ENCODE peak calls at places on chromosomes 13 and 19, in seven cellular contexts. T, K, N, F, Z, G and O are unnamed samples.

GRCh38 chr19:56170261-56170660 is 5.5 kb upstream of the GALP start:
- DNase-seq in N (no peak), T (peak; percentile 28), F (peak; percentile 43), G (no peak), Z (no peak), K (no peak), O (peak; percentile 23)

GRCh38 chr19:6610934-6611370 is 20.0 kb upstream of the CD70 start:
- DNase-seq in K (no peak), F (peak; percentile 49), N (no peak), T (peak; percentile 24), Z (no peak), G (no peak), O (no peak)

GRCh38 chr19:54009440-54009839 is 18.0 kb downstream of the CACNG6 start:
- DNase-seq in G (no peak), Z (no peak), T (no peak), K (no peak), N (no peak), F (no peak), O (peak; percentile 49)

GRCh38 chr13:71714802-71715375 is 152.1 kb downstream of the DACH1 start:
- DNase-seq in G (no peak), Z (no peak), T (no peak), N (no peak), K (no peak), F (no peak), O (no peak)

GRCh38 chr13:53068841-53069520 is 40.4 kb downstream of the OLFM4 start:
- DNase-seq in G (no peak), Z (peak; percentile 21), T (no peak), K (no peak), F (no peak), N (no peak), O (no peak)

GRCh38 chr19:18117364-18117691 is 19.8 kb downstream of the MAST3 start:
- DNase-seq in Z (no peak), N (no peak), G (no peak), K (no peak), T (no peak), F (no peak), O (no peak)

GRCh38 chr19:18782559-18783225 is 8.4 kb downstream of the COMP start:
- DNase-seq in Z (no peak), F (no peak), N (no peak), G (no peak), T (no peak), K (no peak), O (no peak)

GRCh38 chr13:47087841-47088240 is 191.0 kb upstream of the HTR2A start:
- DNase-seq in T (peak; percentile 76), G (no peak), K (no peak), N (no peak), F (peak; percentile 81), Z (no peak), O (no peak)

GRCh38 chr13:28716511-28716910 is 2.3 kb downstream of the SLC46A3 start:
- DNase-seq in G (no peak), K (no peak), Z (peak; percentile 97), T (peak; percentile 88), F (peak; percentile 83), N (no peak), O (no peak)

GRCh38 chr19:57362997-57363705 is at the start of the genes TRAPPC2B and ZNF547:
- DNase-seq in F (peak; percentile 100), K (peak; percentile 100), N (peak; percentile 99), T (peak; percentile 100), Z (peak; percentile 100), G (peak; percentile 99), O (peak; percentile 100)

GRCh38 chr13:20973886-20974285 is 71.3 kb upstream of the XPO4 start:
- DNase-seq in F (no peak), K (no peak), T (no peak), N (no peak), G (no peak), Z (no peak), O (peak; percentile 75)

GRCh38 chr13:47890146-47890814 is 110.8 kb downstream of the SUCLA2 start:
- DNase-seq in F (no peak), Z (no peak), N (no peak), K (no peak), G (no peak), T (no peak), O (no peak)

GRCh38 chr19:31316201-31316951 is 32.9 kb downstream of the TSHZ3 start:
- DNase-seq in Z (peak; percentile 66), K (no peak), G (peak; percentile 32), T (peak; percentile 91), N (no peak), F (peak; percentile 61), O (peak; percentile 35)

GRCh38 chr13:109275848-109276247 is 510.5 kb downstream of the IRS2 start:
- DNase-seq in F (no peak), N (no peak), K (peak; percentile 51), Z (peak; percentile 61), G (no peak), T (peak; percentile 47), O (no peak)

GRCh38 chr13:71661921-71662320 is 205.1 kb downstream of the DACH1 start:
- DNase-seq in F (peak; percentile 41), N (no peak), K (no peak), G (no peak), T (no peak), Z (no peak), O (no peak)

GRCh38 chr13:107376393-107377085 is 808.6 kb upstream of the ARGLU1 start:
- DNase-seq in T (no peak), F (peak; percentile 18), N (no peak), Z (no peak), G (no peak), K (no peak), O (no peak)

GRCh38 chr13:24307211-24308067 is 1.9 kb upstream of the C1QTNF9 start:
- DNase-seq in T (no peak), G (no peak), Z (peak; percentile 8), K (peak; percentile 36), F (no peak), N (no peak), O (no peak)

DNA sequence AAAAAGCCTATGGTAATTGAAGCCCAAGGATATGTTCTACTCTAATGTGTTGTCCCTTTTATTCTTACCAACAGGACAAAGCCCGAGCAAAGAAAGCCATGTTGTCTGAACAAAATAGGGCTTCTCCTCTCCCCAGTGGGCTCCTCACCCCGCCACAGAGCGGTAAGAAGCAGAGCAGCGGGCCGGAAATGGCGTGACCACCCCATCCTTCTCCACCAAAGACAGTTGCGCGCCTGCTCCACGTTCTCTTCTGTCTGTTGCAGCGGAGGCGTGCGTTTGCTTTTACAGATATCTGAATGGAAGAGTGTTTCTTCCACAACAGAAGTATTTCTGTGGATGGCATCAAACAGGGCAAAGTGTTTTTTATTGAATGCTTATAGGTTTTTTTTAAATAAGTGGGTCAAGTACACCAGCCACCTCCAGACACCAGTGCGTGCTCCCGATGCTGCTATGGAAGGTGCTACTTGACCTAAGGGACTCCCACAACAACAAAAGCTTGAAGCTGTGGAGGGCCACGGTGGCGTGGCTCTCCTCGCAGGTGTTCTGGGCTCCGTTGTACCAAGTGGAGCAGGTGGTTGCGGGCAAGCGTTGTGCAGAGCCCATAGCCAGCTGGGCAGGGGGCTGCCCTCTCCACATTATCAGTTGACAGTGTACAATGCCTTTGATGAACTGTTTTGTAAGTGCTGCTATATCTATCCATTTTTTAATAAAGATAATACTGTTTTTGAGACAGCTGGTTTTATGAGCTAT is 12.0 kb downstream of the CCNE1 start:
- DNase-seq in F (no peak), N (no peak), K (no peak), Z (no peak), T (no peak), G (no peak), O (no peak)
- H3K18ac ChIP-seq in F (no peak overlapping the region), N (no peak overlapping the region), K (no peak overlapping the region), Z (no peak overlapping the region), T (no peak overlapping the region), G (no peak overlapping the region), O (no peak overlapping the region)

GRCh38 chr13:105502193-105502592 is 1033.3 kb downstream of the EFNB2 start:
- DNase-seq in F (no peak), G (peak; percentile 6), T (no peak), Z (peak; percentile 72), K (no peak), N (no peak), O (no peak)
- H3K18ac ChIP-seq in F (no peak overlapping the region), G (no peak overlapping the region), T (no peak overlapping the region), Z (no peak overlapping the region), K (no peak overlapping the region), N (no peak overlapping the region), O (no peak overlapping the region)

DNA sequence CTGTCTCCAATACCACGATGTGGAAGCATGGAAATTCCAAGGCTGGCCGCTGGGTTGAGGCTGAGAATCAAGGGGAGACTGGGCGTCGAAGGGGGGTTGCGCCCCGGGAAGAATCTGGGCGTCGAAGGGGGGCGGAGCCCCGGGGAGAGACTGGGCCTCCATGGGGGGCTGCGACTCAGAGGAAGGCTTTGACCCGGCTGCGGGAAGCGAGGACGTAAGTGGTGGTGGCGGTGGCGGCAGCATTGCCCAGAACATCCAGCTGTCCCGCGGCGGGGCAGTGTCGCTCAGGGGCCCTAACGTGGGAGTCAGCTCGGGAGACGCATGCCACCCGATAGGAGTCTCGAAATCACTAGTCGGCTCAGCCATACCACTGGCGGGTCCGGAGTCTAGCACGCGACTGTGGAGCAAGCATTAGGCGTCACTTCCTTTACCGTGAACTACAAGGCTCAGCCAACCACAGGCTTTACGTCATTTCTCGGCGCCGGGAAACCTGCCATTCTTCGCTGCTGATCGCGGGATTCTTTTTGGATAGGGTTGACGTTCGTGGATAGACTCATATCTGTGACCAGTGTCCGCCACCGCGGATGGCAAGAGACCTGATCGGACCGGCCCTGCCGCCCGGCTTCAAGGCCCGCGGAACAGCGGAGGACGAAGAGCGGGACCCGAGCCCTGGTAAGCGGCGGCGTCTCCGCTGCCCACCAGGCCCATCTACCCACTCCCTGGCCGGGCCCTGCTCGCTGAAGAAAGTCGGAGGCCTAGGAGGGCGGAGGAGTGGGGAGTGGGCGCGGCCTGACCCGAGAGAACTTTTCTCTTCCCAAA is at the start of the genes GPALPP1 and NUFIP1:
- DNase-seq in G (peak; percentile 91), N (peak; percentile 63), T (peak; percentile 98), K (peak; percentile 92), F (peak; percentile 95), Z (peak; percentile 98), O (peak; percentile 98)
- H3K18ac ChIP-seq in G (peak within 1 kb of the TSS; percentile 74), N (peak within 1 kb of the TSS; percentile 78), T (no peak within 1 kb of the TSS), K (peak within 1 kb of the TSS; percentile 76), F (peak within 1 kb of the TSS; percentile 35), Z (no peak within 1 kb of the TSS), O (peak within 1 kb of the TSS; percentile 95)

GRCh38 chr19:55158848-55159793 is 1.6 kb upstream of the TNNI3 start:
- DNase-seq in K (peak; percentile 73), Z (peak; percentile 75), F (no peak), T (no peak), G (no peak), N (no peak), O (no peak)

GRCh38 chr19:55161571-55162322 is 4.2 kb upstream of the TNNI3 start:
- DNase-seq in F (no peak), T (no peak), Z (no peak), K (no peak), N (no peak), G (no peak), O (no peak)

GRCh38 chr19:55160128-55160985 is 2.8 kb upstream of the TNNI3 start:
- DNase-seq in T (peak; percentile 80), G (peak; percentile 87), F (peak; percentile 67), N (peak; percentile 96), Z (peak; percentile 97), K (peak; percentile 99), O (peak; percentile 87)

GRCh38 chr19:55158423-55158822 is 891 bp upstream of the TNNI3 start:
- DNase-seq in Z (no peak), K (no peak), G (no peak), N (no peak), T (no peak), F (no peak), O (no peak)

DNA sequence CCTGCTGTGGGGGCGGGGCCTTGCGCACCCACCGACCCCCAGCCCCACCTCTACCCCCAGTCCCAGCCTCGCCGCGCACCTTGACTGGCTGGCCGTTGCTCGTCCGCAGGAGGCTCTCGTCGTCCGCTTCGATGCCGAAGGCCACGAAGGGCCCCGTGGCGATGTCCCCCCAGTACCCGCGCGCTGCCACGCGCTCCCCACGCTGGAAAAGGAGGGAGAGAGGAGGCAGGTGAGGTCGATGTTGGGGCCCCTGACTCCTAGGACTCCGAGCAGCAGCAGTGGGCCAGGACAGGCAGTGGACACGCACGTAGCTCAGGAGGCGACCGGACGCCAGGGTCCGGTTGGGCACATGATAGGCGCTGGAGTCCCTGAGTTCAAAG is 3.4 kb upstream of the TNNI3 start:
- DNase-seq in K (no peak), G (no peak), N (no peak), Z (no peak), F (no peak), T (no peak), O (no peak)
- H3K18ac ChIP-seq in K (no peak overlapping the region), G (peak overlapping the region; percentile 93), N (peak overlapping the region; percentile 90), Z (no peak overlapping the region), F (no peak overlapping the region), T (no peak overlapping the region), O (no peak overlapping the region)